ENCODE peak calls at places on chromosomes 1 and 21, in four cellular contexts. One of them, this sample, is unnamed.

GRCh38 chr1:119838255-119838654 is 27.0 kb upstream of the REG4 start:
- DNase-seq in IMR-90: peak; percentile 41
- DNase-seq in keratinocyte: no peak
- DNase-seq in K562: no peak
- DNase-seq in this sample: no peak

GRCh38 chr1:89804646-89805237 is 16.1 kb upstream of the LRRC8D start:
- DNase-seq in IMR-90: peak; percentile 87
- DNase-seq in keratinocyte: peak; percentile 64
- DNase-seq in K562: peak; percentile 76
- DNase-seq in this sample: peak; percentile 89

GRCh38 chr1:235011599-235012435 is 116.8 kb downstream of the TOMM20 start:
- DNase-seq in IMR-90: peak; percentile 100
- DNase-seq in keratinocyte: peak; percentile 99
- DNase-seq in K562: peak; percentile 74
- DNase-seq in this sample: peak; percentile 64

GRCh38 chr1:205449254-205449749 is 6.5 kb downstream of the BLACAT1 start:
- DNase-seq in IMR-90: no peak
- DNase-seq in keratinocyte: no peak
- DNase-seq in K562: no peak
- DNase-seq in this sample: no peak

GRCh38 chr1:94325379-94326302 is 88.3 kb upstream of the ARHGAP29 start:
- DNase-seq in IMR-90: peak; percentile 99
- DNase-seq in keratinocyte: peak; percentile 88
- DNase-seq in K562: no peak
- DNase-seq in this sample: peak; percentile 98

GRCh38 chr21:44892536-44893277 is 19.2 kb upstream of the PTTG1IP start:
- DNase-seq in IMR-90: peak; percentile 19
- DNase-seq in keratinocyte: no peak
- DNase-seq in K562: peak; percentile 81
- DNase-seq in this sample: peak; percentile 54

GRCh38 chr1:97820470-97821188 is 100.2 kb downstream of the DPYD start:
- DNase-seq in IMR-90: peak; percentile 58
- DNase-seq in keratinocyte: no peak
- DNase-seq in K562: no peak
- DNase-seq in this sample: peak; percentile 62

GRCh38 chr1:74673351-74674111 is at the start of gene ERICH3:
- DNase-seq in IMR-90: no peak
- DNase-seq in keratinocyte: no peak
- DNase-seq in K562: no peak
- DNase-seq in this sample: no peak

GRCh38 chr1:205630241-205630640 is 1.6 kb downstream of the ELK4 start:
- DNase-seq in IMR-90: peak; percentile 59
- DNase-seq in keratinocyte: no peak
- DNase-seq in K562: no peak
- DNase-seq in this sample: peak; percentile 75

GRCh38 chr1:202280595-202280994 is 61.1 kb downstream of the UBE2T start:
- DNase-seq in IMR-90: no peak
- DNase-seq in keratinocyte: no peak
- DNase-seq in K562: no peak
- DNase-seq in this sample: no peak

GRCh38 chr1:72286401-72286800 is 4.1 kb upstream of the NEGR1 start:
- DNase-seq in IMR-90: no peak
- DNase-seq in keratinocyte: no peak
- DNase-seq in K562: no peak
- DNase-seq in this sample: peak; percentile 41

GRCh38 chr1:9413143-9413876 is 120.6 kb downstream of the SPSB1 start:
- DNase-seq in IMR-90: peak; percentile 95
- DNase-seq in keratinocyte: peak; percentile 45
- DNase-seq in K562: no peak
- DNase-seq in this sample: peak; percentile 92

GRCh38 chr1:91798741-91799140 is 87.2 kb downstream of the TGFBR3 start:
- DNase-seq in IMR-90: no peak
- DNase-seq in keratinocyte: no peak
- DNase-seq in K562: no peak
- DNase-seq in this sample: no peak

GRCh38 chr1:65722461-65722860 is 70.2 kb upstream of the PDE4B start:
- DNase-seq in IMR-90: no peak
- DNase-seq in keratinocyte: no peak
- DNase-seq in K562: no peak
- DNase-seq in this sample: no peak

GRCh38 chr1:65728504-65728903 is 64.2 kb upstream of the PDE4B start:
- DNase-seq in IMR-90: no peak
- DNase-seq in keratinocyte: no peak
- DNase-seq in K562: peak; percentile 15
- DNase-seq in this sample: no peak

GRCh38 chr1:65719391-65719790 is 73.3 kb upstream of the PDE4B start:
- DNase-seq in IMR-90: no peak
- DNase-seq in keratinocyte: no peak
- DNase-seq in K562: no peak
- DNase-seq in this sample: no peak

GRCh38 chr1:65725064-65725463 is 67.6 kb upstream of the PDE4B start:
- DNase-seq in IMR-90: no peak
- DNase-seq in keratinocyte: no peak
- DNase-seq in K562: no peak
- DNase-seq in this sample: no peak

DNA sequence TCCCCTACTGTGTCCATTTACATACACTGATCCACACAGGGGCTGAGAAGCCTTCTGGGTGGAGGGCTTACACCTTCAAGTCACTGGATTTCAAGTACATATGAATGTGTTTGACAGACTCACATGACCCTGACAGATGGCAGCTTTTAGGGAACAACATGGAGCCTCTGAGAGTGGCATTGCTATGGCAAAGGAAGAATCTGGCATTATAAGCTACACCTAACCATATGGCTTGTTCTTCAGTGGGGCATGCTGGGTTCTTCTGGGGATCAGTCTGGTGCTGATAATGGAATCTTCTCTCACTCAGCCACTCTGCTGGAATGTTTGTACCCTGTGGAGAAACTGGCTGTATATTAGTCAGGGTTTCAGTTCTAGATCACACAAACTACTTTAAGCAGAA is 68.5 kb upstream of the PDE4B start:
- DNase-seq in IMR-90: no peak
- DNase-seq in keratinocyte: no peak
- DNase-seq in K562: no peak
- DNase-seq in this sample: no peak
- H3K9me1 ChIP-seq in IMR-90: no peaks in the 10 kb centered on the region
- H3K9me1 ChIP-seq in keratinocyte: no peaks in the 10 kb centered on the region
- H3K9me1 ChIP-seq in K562: no peaks in the 10 kb centered on the region
- H3K9me1 ChIP-seq in this sample: no peaks in the 10 kb centered on the region

GRCh38 chr1:12245733-12246132 is 15.9 kb downstream of the VPS13D start:
- DNase-seq in IMR-90: no peak
- DNase-seq in keratinocyte: no peak
- DNase-seq in K562: no peak
- DNase-seq in this sample: no peak

GRCh38 chr1:12246584-12246983 is 16.8 kb downstream of the VPS13D start:
- DNase-seq in IMR-90: no peak
- DNase-seq in keratinocyte: no peak
- DNase-seq in K562: no peak
- DNase-seq in this sample: no peak

GRCh38 chr1:12244585-12244984 is 14.8 kb downstream of the VPS13D start:
- DNase-seq in IMR-90: no peak
- DNase-seq in keratinocyte: no peak
- DNase-seq in K562: no peak
- DNase-seq in this sample: no peak

GRCh38 chr1:12244078-12244477 is 14.2 kb downstream of the VPS13D start:
- DNase-seq in IMR-90: no peak
- DNase-seq in keratinocyte: no peak
- DNase-seq in K562: peak; percentile 52
- DNase-seq in this sample: peak; percentile 35

DNA sequence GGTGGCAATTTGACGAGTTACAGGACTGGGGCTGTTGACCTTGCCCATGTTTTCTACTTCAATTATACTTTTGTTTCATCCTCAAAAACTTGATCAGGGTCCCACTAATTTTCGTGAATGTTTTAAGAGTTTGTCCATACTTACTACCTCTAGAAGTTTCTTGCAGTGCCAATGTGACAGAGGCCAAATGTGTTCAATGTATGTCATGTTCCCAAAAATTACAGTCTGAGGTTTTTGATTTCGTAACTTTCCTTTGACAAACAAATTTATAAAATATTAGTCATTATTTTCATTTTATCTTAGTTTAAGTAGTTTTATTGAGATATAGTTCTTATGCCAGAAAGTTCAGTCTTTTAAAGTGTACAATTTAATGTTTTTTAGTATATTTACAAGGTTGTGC is 15.3 kb downstream of the VPS13D start:
- DNase-seq in IMR-90: no peak
- DNase-seq in keratinocyte: no peak
- DNase-seq in K562: no peak
- DNase-seq in this sample: no peak
- H3K9me1 ChIP-seq in IMR-90: no peaks in the 10 kb centered on the region
- H3K9me1 ChIP-seq in keratinocyte: no peaks in the 10 kb centered on the region
- H3K9me1 ChIP-seq in K562: no peaks in the 10 kb centered on the region
- H3K9me1 ChIP-seq in this sample: no peaks in the 10 kb centered on the region

DNA sequence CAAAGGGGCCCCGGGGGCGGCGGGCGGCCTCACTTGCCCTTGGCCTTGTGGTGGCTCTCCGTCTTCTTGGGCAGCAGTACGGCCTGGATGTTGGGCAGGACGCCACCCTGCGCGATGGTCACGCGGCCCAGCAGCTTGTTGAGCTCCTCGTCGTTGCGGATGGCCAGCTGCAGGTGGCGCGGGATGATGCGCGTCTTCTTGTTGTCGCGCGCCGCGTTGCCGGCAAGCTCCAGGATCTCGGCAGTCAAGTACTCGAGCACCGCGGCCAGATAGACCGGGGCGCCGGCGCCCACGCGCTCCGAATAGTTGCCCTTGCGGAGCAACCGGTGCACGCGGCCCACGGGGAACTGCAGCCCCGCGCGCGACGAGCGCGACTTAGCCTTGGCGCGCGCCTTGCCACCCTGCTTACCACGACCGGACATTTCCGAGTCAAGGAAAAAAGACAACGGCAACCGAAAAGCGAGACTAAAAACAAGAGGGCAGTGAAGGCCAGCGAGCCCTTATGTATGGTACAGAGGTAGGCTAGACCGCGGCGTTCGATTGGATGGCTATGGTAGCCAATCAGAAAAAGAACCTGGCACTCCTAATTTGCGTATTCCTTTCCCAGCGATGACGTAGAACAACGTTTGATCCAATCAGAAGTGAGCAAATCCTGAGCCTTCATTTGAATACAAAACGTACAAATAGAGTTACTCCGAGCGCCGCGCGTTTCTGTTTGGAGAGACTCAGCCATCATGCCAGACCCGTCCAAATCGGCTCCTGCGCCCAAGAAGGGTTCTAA is 29.6 kb upstream of the RNF187 start:
- DNase-seq in IMR-90: peak; percentile 99
- DNase-seq in keratinocyte: peak; percentile 85
- DNase-seq in K562: peak; percentile 98
- DNase-seq in this sample: peak; percentile 99
- H3K9me1 ChIP-seq in IMR-90: no peaks in the 10 kb centered on the region
- H3K9me1 ChIP-seq in keratinocyte: no peaks in the 10 kb centered on the region
- H3K9me1 ChIP-seq in K562: peaks cover 7% of the 10 kb centered on the region
- H3K9me1 ChIP-seq in this sample: no peaks in the 10 kb centered on the region

GRCh38 chr1:172686143-172686542 is 27.2 kb downstream of the FASLG start:
- DNase-seq in IMR-90: no peak
- DNase-seq in keratinocyte: no peak
- DNase-seq in K562: no peak
- DNase-seq in this sample: no peak
- H3K9me1 ChIP-seq in IMR-90: no peaks in the 10 kb centered on the region
- H3K9me1 ChIP-seq in keratinocyte: no peaks in the 10 kb centered on the region
- H3K9me1 ChIP-seq in K562: no peaks in the 10 kb centered on the region
- H3K9me1 ChIP-seq in this sample: no peaks in the 10 kb centered on the region

DNA sequence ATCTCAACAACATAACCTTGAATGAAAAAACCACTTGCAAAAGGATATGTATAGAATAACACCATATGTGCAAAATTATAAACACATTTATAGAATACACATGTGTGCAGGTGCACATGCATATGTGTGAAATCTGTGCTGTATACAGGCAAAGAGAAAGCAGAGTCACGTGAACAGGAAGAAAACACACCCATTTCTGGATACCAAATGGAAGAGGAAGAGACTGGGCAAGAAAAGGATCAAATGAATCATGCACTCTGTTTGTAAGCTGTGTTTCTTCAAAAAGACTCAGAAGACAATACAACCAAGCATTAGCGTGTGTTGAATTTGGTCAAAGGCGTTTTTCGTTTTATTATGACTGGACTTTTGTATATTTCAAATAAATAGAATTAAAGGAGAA is 111.3 kb upstream of the ERG start:
- DNase-seq in IMR-90: no peak
- DNase-seq in keratinocyte: no peak
- DNase-seq in K562: no peak
- DNase-seq in this sample: no peak
- H3K9me1 ChIP-seq in IMR-90: no peaks in the 10 kb centered on the region
- H3K9me1 ChIP-seq in keratinocyte: no peaks in the 10 kb centered on the region
- H3K9me1 ChIP-seq in K562: no peaks in the 10 kb centered on the region
- H3K9me1 ChIP-seq in this sample: no peaks in the 10 kb centered on the region

GRCh38 chr1:12490547-12491142 is 127.4 kb downstream of the DHRS3 start:
- DNase-seq in IMR-90: no peak
- DNase-seq in keratinocyte: no peak
- DNase-seq in K562: no peak
- DNase-seq in this sample: no peak
- H3K9me1 ChIP-seq in IMR-90: peaks cover 7% of the 10 kb centered on the region
- H3K9me1 ChIP-seq in keratinocyte: no peaks in the 10 kb centered on the region
- H3K9me1 ChIP-seq in K562: no peaks in the 10 kb centered on the region
- H3K9me1 ChIP-seq in this sample: no peaks in the 10 kb centered on the region

GRCh38 chr1:47722101-47722500 is 275.1 kb downstream of the TRABD2B start:
- DNase-seq in IMR-90: no peak
- DNase-seq in keratinocyte: no peak
- DNase-seq in K562: no peak
- DNase-seq in this sample: no peak
- H3K9me1 ChIP-seq in IMR-90: no peaks in the 10 kb centered on the region
- H3K9me1 ChIP-seq in keratinocyte: no peaks in the 10 kb centered on the region
- H3K9me1 ChIP-seq in K562: no peaks in the 10 kb centered on the region
- H3K9me1 ChIP-seq in this sample: no peaks in the 10 kb centered on the region

DNA sequence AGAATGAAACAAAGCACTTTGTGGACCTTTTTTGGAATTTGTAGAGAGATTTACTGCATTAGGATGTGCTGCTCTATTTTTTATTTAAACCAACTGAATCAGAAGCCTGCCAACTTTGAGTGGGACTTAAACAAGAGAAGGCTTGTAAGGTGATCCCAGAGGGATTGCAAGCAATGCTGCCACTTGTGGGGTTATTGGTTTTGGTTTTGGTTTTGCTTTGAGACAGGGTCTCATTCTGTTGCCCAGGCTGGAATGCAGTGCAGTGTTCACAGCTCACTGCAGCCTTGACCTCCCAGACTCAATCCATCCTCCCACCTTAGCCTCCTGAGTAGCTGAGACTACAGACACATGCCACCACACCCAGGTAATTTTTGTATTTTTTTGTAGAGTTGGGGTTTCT is 32.2 kb upstream of the GNG5 start:
- DNase-seq in IMR-90: no peak
- DNase-seq in keratinocyte: no peak
- DNase-seq in K562: no peak
- DNase-seq in this sample: no peak
- H3K9me1 ChIP-seq in IMR-90: no peaks in the 10 kb centered on the region
- H3K9me1 ChIP-seq in keratinocyte: no peaks in the 10 kb centered on the region
- H3K9me1 ChIP-seq in K562: no peaks in the 10 kb centered on the region
- H3K9me1 ChIP-seq in this sample: no peaks in the 10 kb centered on the region

DNA sequence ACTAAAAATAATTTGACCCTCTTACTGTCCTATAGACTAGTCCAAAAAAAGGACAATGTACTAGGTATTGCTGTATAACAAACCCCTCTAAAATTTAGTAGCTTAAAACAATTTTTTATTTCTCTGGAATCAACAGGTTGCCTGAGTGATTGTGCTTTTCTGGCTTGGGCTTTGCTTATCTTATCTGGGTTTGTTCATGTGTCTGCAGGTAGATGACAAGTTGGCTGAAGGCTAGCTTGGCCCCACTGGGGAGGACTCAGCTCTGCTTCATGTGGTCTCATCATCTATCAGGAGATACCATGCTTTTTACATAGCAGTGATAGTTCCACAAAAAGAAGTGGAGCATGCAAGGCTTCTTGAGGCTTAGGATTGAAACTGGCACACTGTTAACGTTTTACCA is 114.2 kb downstream of the MAN1A2 start:
- DNase-seq in IMR-90: no peak
- DNase-seq in keratinocyte: no peak
- DNase-seq in K562: no peak
- DNase-seq in this sample: no peak
- H3K9me1 ChIP-seq in IMR-90: no peaks in the 10 kb centered on the region
- H3K9me1 ChIP-seq in keratinocyte: no peaks in the 10 kb centered on the region
- H3K9me1 ChIP-seq in K562: no peaks in the 10 kb centered on the region
- H3K9me1 ChIP-seq in this sample: no peaks in the 10 kb centered on the region